ENCODE peak calls at places on chromosomes 7 and 10, in five cellular contexts. Z is A549, T is K562, J is GM12878, N is HepG2. K is an unnamed sample.

GRCh38 chr7:30846378-30846777 is 65.3 kb upstream of the AQP1 start:
- DNase-seq in Z (no peak), T (no peak), J (no peak), N (no peak), K (no peak)

GRCh38 chr7:17123020-17123419 is 175.4 kb upstream of the AHR start:
- DNase-seq in Z (peak), T (no peak), J (peak), N (no peak), K (no peak)

GRCh38 chr10:68318331-68319059 is 13.4 kb upstream of the HNRNPH3 start:
- DNase-seq in Z (no peak), T (no peak), J (no peak), N (peak), K (no peak)

GRCh38 chr7:16982640-16983103 is 100.9 kb upstream of the AGR3 start:
- DNase-seq in Z (peak), T (peak), J (no peak), N (peak), K (peak)

GRCh38 chr10:32141018-32141807 is 85.0 kb upstream of the KIF5B start:
- DNase-seq in Z (peak), T (no peak), J (no peak), N (no peak), K (no peak)

GRCh38 chr10:128070161-128070560 is 56.1 kb downstream of the MKI67 start:
- DNase-seq in Z (no peak), T (no peak), J (no peak), N (no peak), K (no peak)

GRCh38 chr7:30164567-30164966 is 29.8 kb downstream of the MTURN start:
- DNase-seq in Z (peak), T (peak), J (no peak), N (peak), K (peak)

GRCh38 chr10:124725171-124725631 is 19.0 kb downstream of the FAM53B start:
- DNase-seq in Z (no peak), T (no peak), J (no peak), N (no peak), K (no peak)

GRCh38 chr7:140003913-140004382 is 58.8 kb downstream of the PARP12 start:
- DNase-seq in Z (peak), T (peak), J (peak), N (peak), K (peak)

GRCh38 chr10:129042747-129043146 is 424.3 kb upstream of the MGMT start:
- DNase-seq in Z (no peak), T (no peak), J (no peak), N (no peak), K (no peak)

DNA sequence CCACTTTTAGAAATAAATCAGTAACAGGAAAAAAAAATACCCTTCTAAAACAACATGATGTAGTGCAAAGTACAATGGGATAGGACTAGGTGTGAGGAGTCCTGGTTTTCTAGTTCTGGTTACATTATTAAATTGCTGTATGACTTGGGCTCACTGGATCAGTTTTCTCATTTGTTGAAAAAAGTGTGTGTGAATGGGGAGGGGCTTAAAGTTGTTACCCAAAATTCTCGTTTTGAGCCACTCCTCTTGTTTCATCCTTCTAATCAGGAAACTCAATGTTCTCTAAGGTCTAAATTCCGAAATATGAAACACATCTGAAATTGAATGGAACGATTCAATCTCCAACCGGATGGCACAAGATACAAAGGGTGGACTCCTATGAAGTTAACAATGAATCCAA is 1.7 kb downstream of the WASL start:
- DNase-seq in Z (no peak), T (peak), J (no peak), N (no peak), K (no peak)
- H3K4me3 ChIP-seq in Z (peak), T (peak), J (peak), N (peak), K (peak)

DNA sequence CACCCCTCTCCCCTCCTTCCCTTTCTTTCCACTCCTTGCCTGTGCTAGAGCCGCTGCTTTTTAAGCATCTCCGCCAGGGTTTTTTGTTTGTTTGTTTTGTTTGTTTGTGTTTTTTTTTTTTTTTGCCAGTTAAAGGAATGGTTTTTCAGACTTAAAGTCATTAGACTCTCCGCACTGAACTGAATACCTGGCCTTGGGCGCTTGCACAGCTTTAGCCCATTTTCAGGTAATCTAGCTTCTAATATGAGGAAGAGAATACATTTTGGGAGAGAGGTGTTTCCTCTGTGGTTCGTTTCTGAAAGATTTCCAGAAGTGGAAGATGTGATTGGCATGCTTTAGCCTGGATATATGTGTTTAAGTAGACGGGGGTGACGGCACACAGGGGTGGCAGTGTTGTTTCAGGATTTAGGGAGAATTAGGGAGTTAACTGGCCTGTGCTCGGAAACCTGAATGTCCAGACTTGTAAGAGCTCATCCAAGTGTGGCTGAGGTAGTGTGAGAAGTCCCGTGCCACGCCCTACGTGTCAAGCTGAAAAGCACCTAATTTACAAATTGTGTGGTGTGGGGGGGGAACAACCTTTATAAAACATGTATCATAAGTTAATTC is 933 bp downstream of the RALA start:
- DNase-seq in Z (peak), T (no peak), J (no peak), N (no peak), K (no peak)
- TF ChIP-seq REST in Z (no peak), T (no peak), J (no peak), N (no peak), K (no peak)

GRCh38 chr7:65804887-65805286 is 68.0 kb upstream of the VKORC1L1 start:
- DNase-seq in Z (no peak), T (no peak), J (no peak), N (no peak), K (no peak)
- TF ChIP-seq JUNB in Z (no peak), T (no peak), J (no peak), N (no peak), K (no peak)

GRCh38 chr7:105674200-105675030 is 93.1 kb upstream of the EFCAB10 start:
- DNase-seq in Z (no peak), T (no peak), J (no peak), N (no peak), K (no peak)
- H3K4me3 ChIP-seq in Z (no peak), T (no peak), J (no peak), N (no peak), K (no peak)

GRCh38 chr10:43204394-43204942 is 62.4 kb downstream of the RASGEF1A start:
- DNase-seq in Z (no peak), T (no peak), J (no peak), N (no peak), K (no peak)

GRCh38 chr10:43205681-43206390 is 61.0 kb downstream of the RASGEF1A start:
- DNase-seq in Z (no peak), T (no peak), J (no peak), N (no peak), K (no peak)

GRCh38 chr10:43208147-43209063 is 58.5 kb downstream of the RASGEF1A start:
- DNase-seq in Z (no peak), T (no peak), J (no peak), N (no peak), K (no peak)

GRCh38 chr10:43204943-43205671 is 61.8 kb downstream of the RASGEF1A start:
- DNase-seq in Z (peak), T (peak), J (peak), N (peak), K (peak)

DNA sequence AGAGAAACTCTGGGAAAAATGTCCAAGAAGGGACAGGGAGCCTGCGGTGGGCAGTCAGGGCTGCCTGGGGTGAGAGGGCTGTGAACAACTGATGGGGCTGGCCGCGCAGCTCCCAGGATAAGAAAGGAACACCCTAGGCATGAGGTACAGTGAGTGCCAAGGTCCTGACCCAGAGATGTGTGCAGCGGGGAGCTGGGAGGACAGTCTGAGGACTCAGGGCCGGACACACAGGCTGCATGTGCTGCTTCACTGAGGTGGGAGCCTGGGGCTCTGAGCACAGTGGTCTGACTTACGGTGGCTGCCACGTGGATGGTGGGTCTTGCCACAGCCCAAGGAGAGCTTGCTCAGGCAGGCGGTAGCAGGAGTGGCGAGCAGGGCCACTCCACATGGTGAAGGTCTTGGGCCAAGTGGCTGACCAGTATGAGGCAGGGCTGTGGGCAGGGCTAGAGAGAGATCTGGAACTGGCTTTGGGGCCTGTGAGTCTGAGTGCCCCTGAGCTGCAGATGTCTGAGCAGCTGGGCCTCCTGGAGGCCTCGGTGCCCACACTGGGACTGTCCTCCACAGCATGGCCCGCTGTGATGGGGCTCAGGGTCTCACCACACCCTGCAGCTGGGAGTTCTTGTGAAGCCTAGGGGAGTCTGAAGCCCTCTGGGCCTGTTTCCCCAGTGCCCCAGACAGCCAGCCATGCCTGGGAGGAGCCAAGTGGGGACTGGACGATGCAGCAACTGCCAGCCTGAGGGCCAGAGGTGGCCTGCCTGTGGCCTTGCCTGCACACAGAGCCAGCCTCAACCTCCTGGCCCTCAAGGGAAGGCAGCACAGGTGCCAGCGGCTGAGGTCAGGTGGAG is 60.3 kb downstream of the RASGEF1A start:
- DNase-seq in Z (no peak), T (no peak), J (no peak), N (no peak), K (no peak)
- TF ChIP-seq REST in Z (no peak), T (no peak), J (no peak), N (no peak), K (no peak)

GRCh38 chr7:28804990-28805389 is 153.1 kb downstream of the TRIL start:
- DNase-seq in Z (peak), T (no peak), J (no peak), N (no peak), K (no peak)
- TF ChIP-seq JUNB in Z (no peak), T (no peak), J (no peak), N (no peak), K (no peak)